ENCODE peak calls at places on chromosomes 1 and 21, in nine cellular contexts. One of them, this sample, is unnamed.

GRCh38 chr1:1272341-1273151 is 1.1 kb downstream of the UBE2J2 start:
- DNase-seq in brain pericyte: no peak
- DNase-seq in AML-193: no peak
- DNase-seq in HCEC 1CT: no peak
- DNase-seq in fibroblast of mammary gland: no peak
- DNase-seq in colonic mucosa: peak; percentile 66
- DNase-seq in NCI-H2081: no peak
- DNase-seq in activated naive CD4-positive, alpha-beta T cell treated with anti-CD3 and anti-CD28 coated beads for 36 hours: peak; percentile 27
- DNase-seq in GOT3: no peak
- DNase-seq in this sample: no peak

GRCh38 chr1:183318433-183318832 is 99.7 kb downstream of the NMNAT2 start:
- DNase-seq in AML-193: peak; percentile 3
- DNase-seq in brain pericyte: peak; percentile 61
- DNase-seq in activated naive CD4-positive, alpha-beta T cell treated with anti-CD3 and anti-CD28 coated beads for 36 hours: peak; percentile 31
- DNase-seq in fibroblast of mammary gland: peak; percentile 92
- DNase-seq in HCEC 1CT: peak; percentile 85
- DNase-seq in colonic mucosa: peak; percentile 47
- DNase-seq in GOT3: no peak
- DNase-seq in NCI-H2081: no peak
- DNase-seq in this sample: no peak

GRCh38 chr1:90834354-90835171 is 117.5 kb upstream of the BARHL2 start:
- DNase-seq in AML-193: no peak
- DNase-seq in NCI-H2081: peak; percentile 45
- DNase-seq in colonic mucosa: no peak
- DNase-seq in HCEC 1CT: no peak
- DNase-seq in activated naive CD4-positive, alpha-beta T cell treated with anti-CD3 and anti-CD28 coated beads for 36 hours: no peak
- DNase-seq in fibroblast of mammary gland: no peak
- DNase-seq in GOT3: no peak
- DNase-seq in brain pericyte: no peak
- DNase-seq in this sample: no peak

GRCh38 chr21:22223385-22223784 is 1225.2 kb downstream of the NCAM2 start:
- DNase-seq in colonic mucosa: no peak
- DNase-seq in GOT3: no peak
- DNase-seq in brain pericyte: no peak
- DNase-seq in AML-193: no peak
- DNase-seq in HCEC 1CT: no peak
- DNase-seq in fibroblast of mammary gland: no peak
- DNase-seq in activated naive CD4-positive, alpha-beta T cell treated with anti-CD3 and anti-CD28 coated beads for 36 hours: peak; percentile 6
- DNase-seq in NCI-H2081: no peak
- DNase-seq in this sample: no peak

GRCh38 chr1:67256291-67257172 is 51.1 kb upstream of the IL12RB2 start:
- DNase-seq in fibroblast of mammary gland: peak; percentile 36
- DNase-seq in GOT3: no peak
- DNase-seq in HCEC 1CT: no peak
- DNase-seq in NCI-H2081: no peak
- DNase-seq in AML-193: no peak
- DNase-seq in brain pericyte: no peak
- DNase-seq in colonic mucosa: no peak
- DNase-seq in activated naive CD4-positive, alpha-beta T cell treated with anti-CD3 and anti-CD28 coated beads for 36 hours: no peak
- DNase-seq in this sample: no peak

GRCh38 chr1:7634841-7635240 is 136.3 kb upstream of the VAMP3 start:
- DNase-seq in fibroblast of mammary gland: no peak
- DNase-seq in colonic mucosa: no peak
- DNase-seq in brain pericyte: no peak
- DNase-seq in NCI-H2081: no peak
- DNase-seq in HCEC 1CT: no peak
- DNase-seq in activated naive CD4-positive, alpha-beta T cell treated with anti-CD3 and anti-CD28 coated beads for 36 hours: no peak
- DNase-seq in AML-193: no peak
- DNase-seq in GOT3: no peak
- DNase-seq in this sample: no peak

GRCh38 chr21:15098908-15099307 is 34.1 kb upstream of the NRIP1 start:
- DNase-seq in NCI-H2081: no peak
- DNase-seq in brain pericyte: no peak
- DNase-seq in colonic mucosa: no peak
- DNase-seq in activated naive CD4-positive, alpha-beta T cell treated with anti-CD3 and anti-CD28 coated beads for 36 hours: no peak
- DNase-seq in AML-193: no peak
- DNase-seq in HCEC 1CT: no peak
- DNase-seq in fibroblast of mammary gland: no peak
- DNase-seq in GOT3: no peak
- DNase-seq in this sample: no peak

GRCh38 chr21:36695671-36696389 is 3.1 kb upstream of the SIM2 start:
- DNase-seq in NCI-H2081: no peak
- DNase-seq in brain pericyte: no peak
- DNase-seq in fibroblast of mammary gland: no peak
- DNase-seq in activated naive CD4-positive, alpha-beta T cell treated with anti-CD3 and anti-CD28 coated beads for 36 hours: no peak
- DNase-seq in HCEC 1CT: no peak
- DNase-seq in colonic mucosa: no peak
- DNase-seq in AML-193: no peak
- DNase-seq in GOT3: no peak
- DNase-seq in this sample: no peak

GRCh38 chr1:173420330-173420806 is 56.8 kb upstream of the PRDX6 start:
- DNase-seq in colonic mucosa: peak; percentile 73
- DNase-seq in activated naive CD4-positive, alpha-beta T cell treated with anti-CD3 and anti-CD28 coated beads for 36 hours: peak; percentile 75
- DNase-seq in brain pericyte: peak; percentile 58
- DNase-seq in HCEC 1CT: peak; percentile 63
- DNase-seq in fibroblast of mammary gland: peak; percentile 88
- DNase-seq in GOT3: peak; percentile 75
- DNase-seq in AML-193: peak; percentile 68
- DNase-seq in NCI-H2081: peak; percentile 68
- DNase-seq in this sample: no peak

GRCh38 chr21:24118738-24119470 is 1488.4 kb downstream of the MRPL39 start:
- DNase-seq in fibroblast of mammary gland: no peak
- DNase-seq in GOT3: no peak
- DNase-seq in HCEC 1CT: no peak
- DNase-seq in brain pericyte: no peak
- DNase-seq in activated naive CD4-positive, alpha-beta T cell treated with anti-CD3 and anti-CD28 coated beads for 36 hours: no peak
- DNase-seq in colonic mucosa: no peak
- DNase-seq in AML-193: no peak
- DNase-seq in NCI-H2081: no peak
- DNase-seq in this sample: no peak

GRCh38 chr1:84090447-84091244 is 53.4 kb upstream of the PRKACB start:
- DNase-seq in colonic mucosa: peak; percentile 20
- DNase-seq in NCI-H2081: no peak
- DNase-seq in fibroblast of mammary gland: no peak
- DNase-seq in activated naive CD4-positive, alpha-beta T cell treated with anti-CD3 and anti-CD28 coated beads for 36 hours: peak; percentile 10
- DNase-seq in GOT3: no peak
- DNase-seq in AML-193: no peak
- DNase-seq in brain pericyte: no peak
- DNase-seq in HCEC 1CT: no peak
- DNase-seq in this sample: no peak

GRCh38 chr1:225378880-225379279 is 49.0 kb downstream of the LBR start:
- DNase-seq in activated naive CD4-positive, alpha-beta T cell treated with anti-CD3 and anti-CD28 coated beads for 36 hours: no peak
- DNase-seq in fibroblast of mammary gland: peak; percentile 64
- DNase-seq in AML-193: no peak
- DNase-seq in GOT3: no peak
- DNase-seq in colonic mucosa: no peak
- DNase-seq in HCEC 1CT: no peak
- DNase-seq in NCI-H2081: no peak
- DNase-seq in brain pericyte: no peak
- DNase-seq in this sample: no peak

GRCh38 chr1:90995495-90995894 is 26.3 kb downstream of the ZNF644 start:
- DNase-seq in fibroblast of mammary gland: no peak
- DNase-seq in NCI-H2081: no peak
- DNase-seq in AML-193: no peak
- DNase-seq in GOT3: no peak
- DNase-seq in activated naive CD4-positive, alpha-beta T cell treated with anti-CD3 and anti-CD28 coated beads for 36 hours: no peak
- DNase-seq in colonic mucosa: no peak
- DNase-seq in brain pericyte: no peak
- DNase-seq in HCEC 1CT: no peak
- DNase-seq in this sample: no peak

This sample was measured in NK-92 treated with Interleukin-12 subunit alpha and Interleukin-12 subunit beta, amount 100 ng/mL, for 24 hours.